ENCODE peak calls at places on chromosomes 4 and X, in ten cellular contexts. One of them, this sample, is unnamed.

GRCh38 chrX:56726609-56727008 is 2.4 kb upstream of the NBDY start:
- DNase-seq in AG10803: peak
- DNase-seq in GM23248: peak
- DNase-seq in myocyte: peak
- DNase-seq in fibroblast of the aortic adventitia: peak
- DNase-seq in stimulated activated CD4-positive, alpha-beta T cell treated with anti-CD3 and anti-CD28 coated beads, TNF-alpha, amount 100 ng/mL, for 48 hours: no peak
- DNase-seq in T-helper 2 cell: no peak
- DNase-seq in stimulated activated naive CD8-positive, alpha-beta T cell treated with anti-CD3 and anti-CD28 coated beads, Interleukin-15, Interleukin-2, amounts not matched to agents 100 U/mL and 50 U/mL, for 24 hours: no peak
- DNase-seq in effector CD4-positive, alpha-beta T cell: peak
- DNase-seq in HT-29: peak
- DNase-seq in this sample: no peak

GRCh38 chr4:97139796-97140195 is 1003.5 kb downstream of the STPG2 start:
- DNase-seq in stimulated activated CD4-positive, alpha-beta T cell treated with anti-CD3 and anti-CD28 coated beads, TNF-alpha, amount 100 ng/mL, for 48 hours: no peak
- DNase-seq in T-helper 2 cell: no peak
- DNase-seq in fibroblast of the aortic adventitia: no peak
- DNase-seq in HT-29: no peak
- DNase-seq in stimulated activated naive CD8-positive, alpha-beta T cell treated with anti-CD3 and anti-CD28 coated beads, Interleukin-15, Interleukin-2, amounts not matched to agents 100 U/mL and 50 U/mL, for 24 hours: no peak
- DNase-seq in myocyte: no peak
- DNase-seq in GM23248: no peak
- DNase-seq in effector CD4-positive, alpha-beta T cell: no peak
- DNase-seq in AG10803: no peak
- DNase-seq in this sample: no peak

GRCh38 chr4:174362340-174362739 is 78.6 kb downstream of the CEP44 start:
- DNase-seq in HT-29: no peak
- DNase-seq in GM23248: no peak
- DNase-seq in effector CD4-positive, alpha-beta T cell: no peak
- DNase-seq in stimulated activated CD4-positive, alpha-beta T cell treated with anti-CD3 and anti-CD28 coated beads, TNF-alpha, amount 100 ng/mL, for 48 hours: no peak
- DNase-seq in T-helper 2 cell: no peak
- DNase-seq in myocyte: no peak
- DNase-seq in stimulated activated naive CD8-positive, alpha-beta T cell treated with anti-CD3 and anti-CD28 coated beads, Interleukin-15, Interleukin-2, amounts not matched to agents 100 U/mL and 50 U/mL, for 24 hours: no peak
- DNase-seq in fibroblast of the aortic adventitia: no peak
- DNase-seq in AG10803: no peak
- DNase-seq in this sample: no peak

GRCh38 chrX:78378476-78379115 is 51.2 kb upstream of the CYSLTR1 start:
- DNase-seq in fibroblast of the aortic adventitia: peak
- DNase-seq in AG10803: no peak
- DNase-seq in GM23248: no peak
- DNase-seq in T-helper 2 cell: no peak
- DNase-seq in HT-29: no peak
- DNase-seq in stimulated activated naive CD8-positive, alpha-beta T cell treated with anti-CD3 and anti-CD28 coated beads, Interleukin-15, Interleukin-2, amounts not matched to agents 100 U/mL and 50 U/mL, for 24 hours: no peak
- DNase-seq in stimulated activated CD4-positive, alpha-beta T cell treated with anti-CD3 and anti-CD28 coated beads, TNF-alpha, amount 100 ng/mL, for 48 hours: no peak
- DNase-seq in effector CD4-positive, alpha-beta T cell: no peak
- DNase-seq in myocyte: no peak
- DNase-seq in this sample: no peak

GRCh38 chrX:9745417-9746115 is 20.1 kb downstream of the GPR143 start:
- DNase-seq in GM23248: peak
- DNase-seq in AG10803: no peak
- DNase-seq in stimulated activated naive CD8-positive, alpha-beta T cell treated with anti-CD3 and anti-CD28 coated beads, Interleukin-15, Interleukin-2, amounts not matched to agents 100 U/mL and 50 U/mL, for 24 hours: no peak
- DNase-seq in HT-29: no peak
- DNase-seq in effector CD4-positive, alpha-beta T cell: no peak
- DNase-seq in stimulated activated CD4-positive, alpha-beta T cell treated with anti-CD3 and anti-CD28 coated beads, TNF-alpha, amount 100 ng/mL, for 48 hours: no peak
- DNase-seq in myocyte: peak
- DNase-seq in T-helper 2 cell: no peak
- DNase-seq in fibroblast of the aortic adventitia: peak
- DNase-seq in this sample: no peak

GRCh38 chr4:159283697-159284492 is 181.0 kb downstream of the RAPGEF2 start:
- DNase-seq in stimulated activated CD4-positive, alpha-beta T cell treated with anti-CD3 and anti-CD28 coated beads, TNF-alpha, amount 100 ng/mL, for 48 hours: no peak
- DNase-seq in fibroblast of the aortic adventitia: peak
- DNase-seq in HT-29: no peak
- DNase-seq in T-helper 2 cell: no peak
- DNase-seq in myocyte: peak
- DNase-seq in stimulated activated naive CD8-positive, alpha-beta T cell treated with anti-CD3 and anti-CD28 coated beads, Interleukin-15, Interleukin-2, amounts not matched to agents 100 U/mL and 50 U/mL, for 24 hours: no peak
- DNase-seq in effector CD4-positive, alpha-beta T cell: no peak
- DNase-seq in GM23248: peak
- DNase-seq in AG10803: peak
- DNase-seq in this sample: no peak

GRCh38 chr4:137432431-137432830 is 99.9 kb downstream of the PCDH18 start:
- DNase-seq in stimulated activated naive CD8-positive, alpha-beta T cell treated with anti-CD3 and anti-CD28 coated beads, Interleukin-15, Interleukin-2, amounts not matched to agents 100 U/mL and 50 U/mL, for 24 hours: no peak
- DNase-seq in myocyte: peak
- DNase-seq in stimulated activated CD4-positive, alpha-beta T cell treated with anti-CD3 and anti-CD28 coated beads, TNF-alpha, amount 100 ng/mL, for 48 hours: no peak
- DNase-seq in AG10803: peak
- DNase-seq in effector CD4-positive, alpha-beta T cell: no peak
- DNase-seq in HT-29: no peak
- DNase-seq in T-helper 2 cell: no peak
- DNase-seq in GM23248: peak
- DNase-seq in fibroblast of the aortic adventitia: peak
- DNase-seq in this sample: no peak

GRCh38 chr4:140626982-140627381 is 58.2 kb upstream of the UCP1 start:
- DNase-seq in GM23248: no peak
- DNase-seq in AG10803: no peak
- DNase-seq in effector CD4-positive, alpha-beta T cell: no peak
- DNase-seq in stimulated activated naive CD8-positive, alpha-beta T cell treated with anti-CD3 and anti-CD28 coated beads, Interleukin-15, Interleukin-2, amounts not matched to agents 100 U/mL and 50 U/mL, for 24 hours: no peak
- DNase-seq in HT-29: peak
- DNase-seq in stimulated activated CD4-positive, alpha-beta T cell treated with anti-CD3 and anti-CD28 coated beads, TNF-alpha, amount 100 ng/mL, for 48 hours: no peak
- DNase-seq in myocyte: no peak
- DNase-seq in fibroblast of the aortic adventitia: no peak
- DNase-seq in T-helper 2 cell: no peak
- DNase-seq in this sample: no peak

GRCh38 chr4:76690906-76691275 is 207.1 kb downstream of the SOWAHB start:
- DNase-seq in GM23248: peak
- DNase-seq in HT-29: peak
- DNase-seq in T-helper 2 cell: no peak
- DNase-seq in stimulated activated CD4-positive, alpha-beta T cell treated with anti-CD3 and anti-CD28 coated beads, TNF-alpha, amount 100 ng/mL, for 48 hours: no peak
- DNase-seq in effector CD4-positive, alpha-beta T cell: no peak
- DNase-seq in AG10803: peak
- DNase-seq in fibroblast of the aortic adventitia: no peak
- DNase-seq in myocyte: no peak
- DNase-seq in stimulated activated naive CD8-positive, alpha-beta T cell treated with anti-CD3 and anti-CD28 coated beads, Interleukin-15, Interleukin-2, amounts not matched to agents 100 U/mL and 50 U/mL, for 24 hours: no peak
- DNase-seq in this sample: no peak

GRCh38 chr4:44495136-44495535 is 46.5 kb upstream of the KCTD8 start:
- DNase-seq in T-helper 2 cell: no peak
- DNase-seq in myocyte: no peak
- DNase-seq in AG10803: no peak
- DNase-seq in HT-29: no peak
- DNase-seq in GM23248: no peak
- DNase-seq in stimulated activated CD4-positive, alpha-beta T cell treated with anti-CD3 and anti-CD28 coated beads, TNF-alpha, amount 100 ng/mL, for 48 hours: no peak
- DNase-seq in fibroblast of the aortic adventitia: peak
- DNase-seq in stimulated activated naive CD8-positive, alpha-beta T cell treated with anti-CD3 and anti-CD28 coated beads, Interleukin-15, Interleukin-2, amounts not matched to agents 100 U/mL and 50 U/mL, for 24 hours: no peak
- DNase-seq in effector CD4-positive, alpha-beta T cell: no peak
- DNase-seq in this sample: no peak

GRCh38 chrX:41384041-41384705 is 50.2 kb downstream of the DDX3X start:
- DNase-seq in AG10803: peak
- DNase-seq in myocyte: peak
- DNase-seq in HT-29: peak
- DNase-seq in T-helper 2 cell: peak
- DNase-seq in stimulated activated naive CD8-positive, alpha-beta T cell treated with anti-CD3 and anti-CD28 coated beads, Interleukin-15, Interleukin-2, amounts not matched to agents 100 U/mL and 50 U/mL, for 24 hours: peak
- DNase-seq in effector CD4-positive, alpha-beta T cell: peak
- DNase-seq in stimulated activated CD4-positive, alpha-beta T cell treated with anti-CD3 and anti-CD28 coated beads, TNF-alpha, amount 100 ng/mL, for 48 hours: peak
- DNase-seq in fibroblast of the aortic adventitia: peak
- DNase-seq in GM23248: peak
- DNase-seq in this sample: peak

GRCh38 chr4:91127891-91128290 is 1000.7 kb downstream of the CCSER1 start:
- DNase-seq in GM23248: no peak
- DNase-seq in T-helper 2 cell: no peak
- DNase-seq in AG10803: no peak
- DNase-seq in fibroblast of the aortic adventitia: no peak
- DNase-seq in HT-29: no peak
- DNase-seq in myocyte: no peak
- DNase-seq in stimulated activated naive CD8-positive, alpha-beta T cell treated with anti-CD3 and anti-CD28 coated beads, Interleukin-15, Interleukin-2, amounts not matched to agents 100 U/mL and 50 U/mL, for 24 hours: no peak
- DNase-seq in stimulated activated CD4-positive, alpha-beta T cell treated with anti-CD3 and anti-CD28 coated beads, TNF-alpha, amount 100 ng/mL, for 48 hours: no peak
- DNase-seq in effector CD4-positive, alpha-beta T cell: no peak
- DNase-seq in this sample: no peak

GRCh38 chrX:111465664-111466063 is 45.8 kb upstream of the SERTM2 start:
- DNase-seq in HT-29: no peak
- DNase-seq in stimulated activated naive CD8-positive, alpha-beta T cell treated with anti-CD3 and anti-CD28 coated beads, Interleukin-15, Interleukin-2, amounts not matched to agents 100 U/mL and 50 U/mL, for 24 hours: no peak
- DNase-seq in effector CD4-positive, alpha-beta T cell: no peak
- DNase-seq in stimulated activated CD4-positive, alpha-beta T cell treated with anti-CD3 and anti-CD28 coated beads, TNF-alpha, amount 100 ng/mL, for 48 hours: no peak
- DNase-seq in AG10803: no peak
- DNase-seq in fibroblast of the aortic adventitia: no peak
- DNase-seq in T-helper 2 cell: no peak
- DNase-seq in GM23248: no peak
- DNase-seq in myocyte: no peak
- DNase-seq in this sample: no peak

GRCh38 chr4:176188654-176189053 is 6.7 kb downstream of the SPATA4 start:
- DNase-seq in fibroblast of the aortic adventitia: no peak
- DNase-seq in HT-29: no peak
- DNase-seq in stimulated activated CD4-positive, alpha-beta T cell treated with anti-CD3 and anti-CD28 coated beads, TNF-alpha, amount 100 ng/mL, for 48 hours: no peak
- DNase-seq in stimulated activated naive CD8-positive, alpha-beta T cell treated with anti-CD3 and anti-CD28 coated beads, Interleukin-15, Interleukin-2, amounts not matched to agents 100 U/mL and 50 U/mL, for 24 hours: no peak
- DNase-seq in GM23248: peak
- DNase-seq in AG10803: peak
- DNase-seq in T-helper 2 cell: no peak
- DNase-seq in myocyte: no peak
- DNase-seq in effector CD4-positive, alpha-beta T cell: no peak
- DNase-seq in this sample: no peak

GRCh38 chr4:63620271-63620670 is 789.0 kb downstream of the TECRL start:
- DNase-seq in AG10803: no peak
- DNase-seq in fibroblast of the aortic adventitia: no peak
- DNase-seq in stimulated activated naive CD8-positive, alpha-beta T cell treated with anti-CD3 and anti-CD28 coated beads, Interleukin-15, Interleukin-2, amounts not matched to agents 100 U/mL and 50 U/mL, for 24 hours: no peak
- DNase-seq in GM23248: no peak
- DNase-seq in HT-29: no peak
- DNase-seq in myocyte: no peak
- DNase-seq in stimulated activated CD4-positive, alpha-beta T cell treated with anti-CD3 and anti-CD28 coated beads, TNF-alpha, amount 100 ng/mL, for 48 hours: no peak
- DNase-seq in effector CD4-positive, alpha-beta T cell: no peak
- DNase-seq in T-helper 2 cell: no peak
- DNase-seq in this sample: no peak

GRCh38 chr4:185885075-185885474 is 73.1 kb upstream of the SORBS2 start:
- DNase-seq in myocyte: no peak
- DNase-seq in HT-29: no peak
- DNase-seq in GM23248: no peak
- DNase-seq in T-helper 2 cell: no peak
- DNase-seq in effector CD4-positive, alpha-beta T cell: no peak
- DNase-seq in fibroblast of the aortic adventitia: no peak
- DNase-seq in AG10803: no peak
- DNase-seq in stimulated activated naive CD8-positive, alpha-beta T cell treated with anti-CD3 and anti-CD28 coated beads, Interleukin-15, Interleukin-2, amounts not matched to agents 100 U/mL and 50 U/mL, for 24 hours: no peak
- DNase-seq in stimulated activated CD4-positive, alpha-beta T cell treated with anti-CD3 and anti-CD28 coated beads, TNF-alpha, amount 100 ng/mL, for 48 hours: no peak
- DNase-seq in this sample: no peak

GRCh38 chr4:11497212-11497806 is 68.6 kb upstream of the HS3ST1 start:
- DNase-seq in GM23248: no peak
- DNase-seq in T-helper 2 cell: no peak
- DNase-seq in stimulated activated naive CD8-positive, alpha-beta T cell treated with anti-CD3 and anti-CD28 coated beads, Interleukin-15, Interleukin-2, amounts not matched to agents 100 U/mL and 50 U/mL, for 24 hours: no peak
- DNase-seq in stimulated activated CD4-positive, alpha-beta T cell treated with anti-CD3 and anti-CD28 coated beads, TNF-alpha, amount 100 ng/mL, for 48 hours: no peak
- DNase-seq in effector CD4-positive, alpha-beta T cell: no peak
- DNase-seq in HT-29: no peak
- DNase-seq in fibroblast of the aortic adventitia: no peak
- DNase-seq in AG10803: no peak
- DNase-seq in myocyte: no peak
- DNase-seq in this sample: no peak

GRCh38 chr4:183241322-183241640 is 78.8 kb downstream of the CLDN22 start:
- DNase-seq in stimulated activated naive CD8-positive, alpha-beta T cell treated with anti-CD3 and anti-CD28 coated beads, Interleukin-15, Interleukin-2, amounts not matched to agents 100 U/mL and 50 U/mL, for 24 hours: no peak
- DNase-seq in fibroblast of the aortic adventitia: peak
- DNase-seq in GM23248: peak
- DNase-seq in T-helper 2 cell: no peak
- DNase-seq in AG10803: peak
- DNase-seq in myocyte: peak
- DNase-seq in HT-29: peak
- DNase-seq in effector CD4-positive, alpha-beta T cell: no peak
- DNase-seq in stimulated activated CD4-positive, alpha-beta T cell treated with anti-CD3 and anti-CD28 coated beads, TNF-alpha, amount 100 ng/mL, for 48 hours: no peak
- DNase-seq in this sample: no peak

GRCh38 chr4:54322817-54323417 is 93.8 kb downstream of the PDGFRA start:
- DNase-seq in T-helper 2 cell: no peak
- DNase-seq in stimulated activated naive CD8-positive, alpha-beta T cell treated with anti-CD3 and anti-CD28 coated beads, Interleukin-15, Interleukin-2, amounts not matched to agents 100 U/mL and 50 U/mL, for 24 hours: peak
- DNase-seq in myocyte: peak
- DNase-seq in fibroblast of the aortic adventitia: peak
- DNase-seq in stimulated activated CD4-positive, alpha-beta T cell treated with anti-CD3 and anti-CD28 coated beads, TNF-alpha, amount 100 ng/mL, for 48 hours: peak
- DNase-seq in AG10803: peak
- DNase-seq in HT-29: peak
- DNase-seq in effector CD4-positive, alpha-beta T cell: peak
- DNase-seq in GM23248: peak
- DNase-seq in this sample: no peak

GRCh38 chrX:152926279-152926678 is 28.4 kb downstream of the ZNF185 start:
- DNase-seq in stimulated activated CD4-positive, alpha-beta T cell treated with anti-CD3 and anti-CD28 coated beads, TNF-alpha, amount 100 ng/mL, for 48 hours: peak
- DNase-seq in myocyte: peak
- DNase-seq in stimulated activated naive CD8-positive, alpha-beta T cell treated with anti-CD3 and anti-CD28 coated beads, Interleukin-15, Interleukin-2, amounts not matched to agents 100 U/mL and 50 U/mL, for 24 hours: peak
- DNase-seq in effector CD4-positive, alpha-beta T cell: no peak
- DNase-seq in AG10803: peak
- DNase-seq in fibroblast of the aortic adventitia: peak
- DNase-seq in GM23248: peak
- DNase-seq in HT-29: peak
- DNase-seq in T-helper 2 cell: peak
- DNase-seq in this sample: no peak

GRCh38 chrX:19886888-19887531 is 390 bp downstream of the SH3KBP1 start:
- DNase-seq in T-helper 2 cell: peak
- DNase-seq in myocyte: peak
- DNase-seq in stimulated activated CD4-positive, alpha-beta T cell treated with anti-CD3 and anti-CD28 coated beads, TNF-alpha, amount 100 ng/mL, for 48 hours: no peak
- DNase-seq in AG10803: no peak
- DNase-seq in stimulated activated naive CD8-positive, alpha-beta T cell treated with anti-CD3 and anti-CD28 coated beads, Interleukin-15, Interleukin-2, amounts not matched to agents 100 U/mL and 50 U/mL, for 24 hours: peak
- DNase-seq in fibroblast of the aortic adventitia: no peak
- DNase-seq in HT-29: no peak
- DNase-seq in GM23248: peak
- DNase-seq in effector CD4-positive, alpha-beta T cell: peak
- DNase-seq in this sample: no peak

This sample was measured in SIG-M5.